ENCODE peak calls at places on chromosomes 7 and 10, in seven cellular contexts. F, R, J, V, U, B and Q are unnamed samples.

GRCh38 chr7:106045592-106045991 is 66.5 kb downstream of the SYPL1 start:
- DNase-seq in J (no peak), R (no peak), F (no peak), B (no peak), U (no peak), V (no peak), Q (no peak)

GRCh38 chr10:73641272-73642060 is at the start of gene MYOZ1:
- DNase-seq in F (no peak), U (no peak), B (no peak), R (no peak), V (peak), J (no peak), Q (peak)

GRCh38 chr7:1368682-1369571 is 90.3 kb downstream of the MICALL2 start:
- DNase-seq in J (no peak), V (peak), F (peak), B (peak), R (peak), U (peak), Q (peak)

GRCh38 chr7:132437730-132438129 is 138.5 kb downstream of the PLXNA4 start:
- DNase-seq in R (no peak), B (no peak), U (no peak), V (no peak), J (no peak), F (no peak), Q (no peak)

GRCh38 chr7:94028768-94029167 is 24.6 kb upstream of the BET1 start:
- DNase-seq in B (no peak), F (no peak), V (no peak), R (no peak), U (no peak), J (no peak), Q (no peak)

GRCh38 chr7:142964502-142965246 is 2.5 kb upstream of the KEL start:
- DNase-seq in B (no peak), U (no peak), F (no peak), V (peak), J (no peak), R (no peak), Q (no peak)

GRCh38 chr7:116711790-116712189 is 39.8 kb downstream of the MET start:
- DNase-seq in B (no peak), U (no peak), F (no peak), R (no peak), V (no peak), J (no peak), Q (no peak)

GRCh38 chr7:96861-97260 is 95.5 kb upstream of the FAM20C start:
- DNase-seq in F (no peak), J (no peak), R (no peak), U (no peak), V (no peak), B (peak), Q (no peak)

GRCh38 chr10:24944512-24945255 is 7.7 kb downstream of the PRTFDC1 start:
- DNase-seq in V (peak), R (no peak), B (no peak), U (peak), F (peak), J (no peak), Q (no peak)

GRCh38 chr7:54476609-54477008 is 65.6 kb upstream of the VSTM2A start:
- DNase-seq in F (no peak), V (no peak), B (no peak), J (no peak), U (no peak), R (no peak), Q (no peak)

GRCh38 chr7:54477083-54477482 is 65.1 kb upstream of the VSTM2A start:
- DNase-seq in F (no peak), B (no peak), V (no peak), U (no peak), R (no peak), J (no peak), Q (peak)
- TF ChIP-seq JUND in F (no peak), B (no peak), V (no peak), U (no peak), R (no peak), J (no peak), Q (no peak)

GRCh38 chr10:3757250-3757637 is 27.8 kb downstream of the KLF6 start:
- DNase-seq in U (no peak), V (no peak), F (no peak), J (no peak), B (no peak), R (no peak), Q (no peak)

GRCh38 chr10:3756360-3756740 is 28.7 kb downstream of the KLF6 start:
- DNase-seq in U (no peak), V (no peak), R (no peak), J (no peak), F (no peak), B (no peak), Q (no peak)

GRCh38 chr10:3757638-3758490 is 27.1 kb downstream of the KLF6 start:
- DNase-seq in J (peak), F (no peak), V (no peak), B (no peak), U (no peak), R (peak), Q (no peak)

GRCh38 chr10:3755440-3756359 is 29.3 kb downstream of the KLF6 start:
- DNase-seq in B (no peak), J (no peak), F (no peak), U (peak), V (no peak), R (no peak), Q (no peak)

DNA sequence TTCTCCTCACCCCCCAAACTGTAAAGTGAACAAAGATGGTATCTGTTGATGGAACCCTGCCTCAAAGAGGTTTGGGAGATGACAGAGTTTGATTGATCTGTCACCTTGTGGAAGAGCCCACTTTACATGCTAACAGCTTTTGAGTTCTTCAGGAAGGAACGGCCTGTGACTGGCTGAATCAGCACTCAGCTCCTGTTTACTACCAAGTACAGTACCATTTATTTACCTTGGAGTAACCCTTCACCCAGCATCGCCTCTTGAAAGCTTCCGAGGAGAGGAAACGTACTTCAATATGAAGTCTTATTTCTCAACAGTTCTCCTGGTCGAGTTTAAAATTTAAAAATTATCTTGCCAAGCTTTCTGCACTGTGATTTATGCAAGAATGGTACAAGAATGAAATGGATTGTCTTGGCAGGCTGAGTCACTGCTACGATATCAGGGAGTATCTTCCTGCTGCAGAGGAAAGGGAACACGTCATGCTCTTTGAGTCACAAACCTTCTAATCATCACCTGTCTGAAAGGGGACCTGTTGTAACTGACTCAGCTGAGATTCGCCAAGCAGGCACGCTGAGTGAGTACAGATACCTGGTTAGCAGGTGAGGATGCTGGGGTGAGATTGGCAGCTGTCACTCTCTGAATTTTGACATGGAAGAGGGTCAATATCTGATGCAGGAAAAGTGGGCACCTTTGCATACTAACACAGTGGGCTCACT is 30.1 kb downstream of the KLF6 start:
- DNase-seq in B (no peak), U (peak), J (no peak), F (peak), V (peak), R (no peak), Q (no peak)
- TF ChIP-seq JUND in B (no peak), U (no peak), J (no peak), F (peak), V (peak), R (peak), Q (no peak)

GRCh38 chr7:87475359-87476178 is at the start of gene ABCB4:
- DNase-seq in J (no peak), F (no peak), B (peak), V (peak), U (no peak), R (peak), Q (no peak)
- TF ChIP-seq JUND in J (no peak), F (no peak), B (no peak), V (no peak), U (no peak), R (no peak), Q (no peak)

GRCh38 chr10:131578472-131578970 is 267.0 kb upstream of the TCERG1L start:
- DNase-seq in J (no peak), F (no peak), V (no peak), U (no peak), R (no peak), B (no peak), Q (no peak)

GRCh38 chr10:131579251-131580071 is 267.9 kb upstream of the TCERG1L start:
- DNase-seq in B (no peak), F (no peak), U (no peak), V (no peak), R (no peak), J (no peak), Q (no peak)

GRCh38 chr10:131577786-131578471 is 266.4 kb upstream of the TCERG1L start:
- DNase-seq in R (no peak), J (no peak), B (no peak), U (no peak), F (no peak), V (no peak), Q (no peak)

GRCh38 chr10:131580674-131581073 is 269.2 kb upstream of the TCERG1L start:
- DNase-seq in R (no peak), V (no peak), B (no peak), U (no peak), J (no peak), F (no peak), Q (no peak)

DNA sequence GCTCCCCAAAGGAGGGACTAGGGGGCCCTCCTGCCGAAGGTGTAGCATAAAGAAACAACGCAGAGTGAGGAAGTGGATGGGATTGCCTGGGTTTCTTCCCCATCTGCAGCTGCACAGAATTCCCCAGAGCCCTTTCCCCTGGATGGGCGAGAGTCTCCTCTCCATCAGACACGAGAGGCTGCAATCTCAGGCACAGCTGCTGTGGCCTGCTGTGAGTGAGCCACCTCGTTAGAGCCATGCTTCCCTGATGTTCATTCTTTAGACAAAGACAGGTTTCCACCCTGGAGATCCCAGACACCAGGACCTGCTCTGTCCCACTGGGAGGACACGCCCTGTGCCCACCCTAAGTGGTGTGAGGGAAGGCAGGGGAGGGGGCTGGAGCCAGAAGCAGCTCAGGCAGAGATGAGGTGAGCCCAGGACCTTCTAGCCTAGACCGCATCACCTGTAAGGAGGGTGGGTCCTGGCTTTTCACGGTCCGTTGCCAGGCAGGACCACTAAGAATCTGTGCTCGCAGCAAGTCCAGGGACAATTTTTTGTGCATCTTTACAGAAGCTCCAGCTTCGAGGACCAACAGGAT is 268.6 kb upstream of the TCERG1L start:
- DNase-seq in F (no peak), V (no peak), U (no peak), B (no peak), R (no peak), J (no peak), Q (no peak)
- TF ChIP-seq JUND in F (no peak), V (no peak), U (no peak), B (no peak), R (no peak), J (no peak), Q (no peak)

GRCh38 chr7:41938371-41938770 is 235.5 kb upstream of the INHBA start:
- DNase-seq in F (no peak), R (no peak), B (no peak), U (no peak), J (no peak), V (no peak), Q (no peak)

GRCh38 chr7:41943098-41943577 is 240.2 kb upstream of the INHBA start:
- DNase-seq in J (peak), F (peak), V (peak), R (peak), B (peak), U (peak), Q (peak)

GRCh38 chr7:41940760-41941343 is 238.0 kb upstream of the INHBA start:
- DNase-seq in V (peak), R (peak), U (peak), B (peak), J (peak), F (peak), Q (peak)

GRCh38 chr7:41942468-41943097 is 239.7 kb upstream of the INHBA start:
- DNase-seq in B (no peak), R (no peak), V (no peak), F (no peak), J (no peak), U (peak), Q (peak)
- TF ChIP-seq JUND in B (no peak), R (no peak), V (no peak), F (no peak), J (no peak), U (peak), Q (no peak)

GRCh38 chr10:86758231-86759072 is 2.0 kb downstream of the BMPR1A start:
- DNase-seq in R (no peak), B (no peak), V (peak), F (no peak), U (peak), J (no peak), Q (peak)
- TF ChIP-seq JUND in R (no peak), B (no peak), V (no peak), F (no peak), U (no peak), J (no peak), Q (no peak)

GRCh38 chr10:31134303-31134928 is 102.8 kb upstream of the ZNF438 start:
- DNase-seq in R (no peak), B (no peak), J (peak), F (no peak), V (no peak), U (peak), Q (no peak)

GRCh38 chr10:31139497-31139896 is 107.8 kb upstream of the ZNF438 start:
- DNase-seq in V (no peak), R (no peak), U (no peak), F (no peak), B (no peak), J (no peak), Q (no peak)

GRCh38 chr10:31138026-31138553 is 106.4 kb upstream of the ZNF438 start:
- DNase-seq in U (no peak), F (no peak), J (no peak), V (no peak), R (no peak), B (no peak), Q (no peak)

GRCh38 chr10:31136386-31136785 is 104.7 kb upstream of the ZNF438 start:
- DNase-seq in U (no peak), F (no peak), R (no peak), V (no peak), J (no peak), B (no peak), Q (no peak)

GRCh38 chr10:31136951-31137885 is 105.6 kb upstream of the ZNF438 start:
- DNase-seq in U (no peak), R (no peak), F (no peak), B (no peak), J (no peak), V (no peak), Q (no peak)
- TF ChIP-seq JUND in U (no peak), R (no peak), F (no peak), B (no peak), J (no peak), V (no peak), Q (no peak)

DNA sequence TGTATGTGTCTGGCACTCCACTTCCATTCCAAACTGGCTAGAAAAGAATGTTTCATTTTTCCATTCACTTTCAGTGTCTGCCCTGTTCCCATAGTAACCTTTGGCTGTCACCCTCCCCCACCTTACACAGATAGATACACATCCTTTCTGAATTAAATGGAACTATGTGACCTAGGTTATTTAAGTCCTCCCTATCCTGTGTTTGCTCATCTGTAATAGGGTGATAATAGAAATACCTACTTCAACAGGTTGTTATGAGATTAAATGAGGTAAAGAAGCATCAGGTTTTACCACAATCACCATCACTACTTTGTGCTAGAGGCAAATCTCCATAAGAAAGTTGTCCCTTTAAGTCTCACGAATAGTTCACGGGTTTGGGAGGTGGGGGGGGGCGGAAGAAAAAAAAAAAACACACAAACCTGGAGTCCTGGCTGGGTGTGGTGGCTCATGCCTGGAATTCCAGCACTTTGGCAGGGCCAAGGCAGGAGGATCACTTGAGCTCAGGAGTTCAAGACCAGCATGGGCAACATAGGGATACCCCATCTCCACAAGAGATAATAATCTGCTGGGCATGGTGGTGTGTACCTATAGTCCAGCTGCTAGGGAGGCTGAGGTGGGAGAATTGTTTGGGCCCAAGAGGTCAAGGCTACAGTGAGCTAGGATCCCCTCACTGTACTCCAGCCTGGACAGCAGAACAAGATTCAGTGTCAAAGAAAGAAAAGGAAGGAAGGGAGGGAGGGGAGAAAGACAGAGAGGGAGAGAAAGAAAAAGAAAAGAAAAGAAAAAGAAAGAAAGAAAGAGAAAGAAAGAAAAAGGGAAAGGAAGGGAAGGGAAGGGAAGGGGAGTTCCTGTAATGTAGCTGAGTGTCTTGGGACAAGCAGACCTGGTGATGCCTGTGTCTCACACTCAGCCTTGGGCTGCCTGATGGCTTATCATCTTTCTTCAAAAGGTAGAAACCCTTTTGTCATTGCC is 231.3 kb downstream of the CREB5 start:
- DNase-seq in J (no peak), F (no peak), R (no peak), U (no peak), B (no peak), V (no peak), Q (no peak)
- TF ChIP-seq JUND in J (no peak), F (no peak), R (no peak), U (no peak), B (no peak), V (no peak), Q (no peak)

DNA sequence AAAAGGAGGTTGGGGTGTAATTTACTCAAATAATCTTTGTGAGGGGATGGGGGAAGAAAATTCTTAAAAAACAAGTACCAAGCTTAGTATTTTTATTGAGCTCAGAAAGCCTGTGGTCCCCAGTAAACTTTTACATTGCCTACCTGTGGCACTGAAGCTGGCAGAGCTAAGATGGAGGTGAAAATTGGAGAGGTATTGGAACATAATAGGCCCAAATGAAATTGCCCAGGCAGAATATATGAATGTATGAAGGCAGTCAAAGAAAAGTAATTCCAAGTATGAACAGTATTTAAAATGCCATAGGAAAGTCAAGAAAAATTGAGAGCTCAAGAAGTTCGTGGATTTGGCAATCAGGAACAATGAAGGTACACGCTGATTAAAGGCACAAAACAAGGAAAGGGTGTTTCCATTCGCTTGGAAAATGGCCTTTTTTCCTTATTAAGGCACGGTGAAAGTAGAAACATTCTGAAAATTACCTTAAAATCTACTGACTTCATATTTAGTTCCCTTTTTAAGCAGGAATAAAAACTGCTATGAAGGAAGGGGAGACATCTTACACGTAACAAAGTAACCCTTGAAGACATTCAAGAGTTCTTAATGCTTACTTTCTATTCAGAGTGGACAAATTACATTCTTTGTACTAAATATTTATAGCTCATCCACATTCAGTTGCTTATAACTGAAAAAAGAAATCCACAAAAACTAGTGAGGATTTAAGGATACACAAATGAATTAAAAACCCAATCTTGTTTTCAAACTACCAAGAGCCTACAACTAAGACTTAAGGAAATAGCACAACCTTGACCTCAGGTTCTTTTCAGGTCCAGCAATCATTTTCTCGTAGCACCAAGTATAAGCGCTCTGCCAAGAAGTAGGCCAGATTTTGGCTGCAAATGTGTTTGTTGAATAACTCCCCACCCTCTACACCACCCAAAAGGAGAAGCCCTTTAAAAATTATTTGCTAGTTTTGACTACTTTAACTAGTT is 3.2 kb upstream of the KMT2E start:
- DNase-seq in J (no peak), V (no peak), R (no peak), F (no peak), U (no peak), B (no peak), Q (no peak)
- TF ChIP-seq JUND in J (no peak), V (no peak), R (no peak), F (no peak), U (no peak), B (no peak), Q (no peak)